ENCODE peak calls at places on chromosomes 7 and 10, in ten cellular contexts. Z, G, Q, D, S, U, V, N, L and M are unnamed samples.

GRCh38 chr10:77643795-77644468 is 6.3 kb upstream of the KCNMA1 start:
- DNase-seq in Z (no peak), G (no peak), Q (no peak), D (no peak), S (peak; percentile 51), U (no peak), V (no peak), N (peak; percentile 20), L (peak; percentile 44), M (peak; percentile 25)

GRCh38 chr10:96632974-96633373 is 46.2 kb upstream of the TM9SF3 start:
- DNase-seq in Z (no peak), G (no peak), Q (no peak), D (no peak), S (no peak), U (no peak), V (no peak), N (peak; percentile 29), L (no peak), M (no peak)

GRCh38 chr10:88908194-88908593 is 28.1 kb downstream of the STAMBPL1 start:
- DNase-seq in Z (no peak), G (no peak), Q (no peak), D (no peak), S (no peak), U (no peak), V (no peak), N (no peak), L (no peak), M (no peak)

GRCh38 chr7:127955051-127955531 is 76.1 kb downstream of the LRRC4 start:
- DNase-seq in Z (no peak), G (no peak), Q (no peak), D (no peak), S (no peak), U (no peak), V (no peak), N (no peak), L (no peak), M (no peak)

GRCh38 chr10:101285519-101286070 is 56.3 kb upstream of the LBX1 start:
- DNase-seq in Z (no peak), G (no peak), Q (no peak), D (peak; percentile 77), S (no peak), U (no peak), V (peak; percentile 74), N (peak; percentile 31), L (no peak), M (no peak)

GRCh38 chr10:118850418-118851061 is 95.8 kb upstream of the CACUL1 start:
- DNase-seq in Z (no peak), G (peak; percentile 71), Q (no peak), D (peak; percentile 32), S (no peak), U (no peak), V (peak; percentile 48), N (peak; percentile 25), L (peak; percentile 81), M (no peak)

GRCh38 chr10:97075961-97076525 is 109.7 kb downstream of the SLIT1 start:
- DNase-seq in Z (no peak), G (no peak), Q (no peak), D (no peak), S (no peak), U (no peak), V (peak; percentile 22), N (no peak), L (no peak), M (no peak)

GRCh38 chr7:155279787-155280445 is 17.8 kb upstream of the INSIG1 start:
- DNase-seq in Z (no peak), G (no peak), Q (no peak), D (no peak), S (no peak), U (no peak), V (no peak), N (no peak), L (no peak), M (no peak)

GRCh38 chr7:51019891-51020855 is 237.5 kb upstream of the GRB10 start:
- DNase-seq in Z (peak; percentile 60), G (no peak), Q (no peak), D (no peak), S (no peak), U (peak; percentile 31), V (no peak), N (no peak), L (peak; percentile 9), M (no peak)

GRCh38 chr7:129952164-129952652 is 552 bp downstream of the UBE2H start:
- DNase-seq in Z (peak; percentile 79), G (peak; percentile 11), Q (no peak), D (peak; percentile 11), S (no peak), U (no peak), V (no peak), N (no peak), L (peak; percentile 70), M (no peak)

GRCh38 chr10:113020838-113021237 is 70.8 kb downstream of the TCF7L2 start:
- DNase-seq in Z (no peak), G (no peak), Q (peak; percentile 49), D (no peak), S (no peak), U (no peak), V (peak; percentile 85), N (no peak), L (no peak), M (no peak)

GRCh38 chr7:92831716-92832622 is 4.4 kb downstream of the CDK6 start:
- DNase-seq in Z (no peak), G (no peak), Q (no peak), D (no peak), S (peak; percentile 45), U (peak; percentile 91), V (no peak), N (no peak), L (no peak), M (no peak)

GRCh38 chr10:97689637-97690036 is 2.6 kb upstream of the AVPI1 start:
- DNase-seq in Z (no peak), G (no peak), Q (no peak), D (no peak), S (peak; percentile 85), U (peak; percentile 93), V (no peak), N (no peak), L (no peak), M (peak; percentile 88)

GRCh38 chr10:28928484-28928883 is 251.2 kb downstream of the BAMBI start:
- DNase-seq in Z (no peak), G (no peak), Q (no peak), D (no peak), S (no peak), U (no peak), V (no peak), N (no peak), L (no peak), M (no peak)

GRCh38 chr7:80224416-80224815 is 89.8 kb downstream of the GNAI1 start:
- DNase-seq in Z (no peak), G (no peak), Q (no peak), D (no peak), S (no peak), U (no peak), V (no peak), N (no peak), L (no peak), M (no peak)

GRCh38 chr7:116736927-116737715 is 65.1 kb downstream of the MET start:
- DNase-seq in Z (no peak), G (no peak), Q (no peak), D (no peak), S (no peak), U (no peak), V (no peak), N (no peak), L (no peak), M (no peak)

GRCh38 chr7:123208793-123209192 is 9.0 kb upstream of the SLC13A1 start:
- DNase-seq in Z (no peak), G (no peak), Q (no peak), D (no peak), S (no peak), U (no peak), V (peak; percentile 13), N (no peak), L (no peak), M (no peak)

GRCh38 chr7:134766779-134767566 is 12.5 kb upstream of the CALD1 start:
- DNase-seq in Z (no peak), G (no peak), Q (no peak), D (no peak), S (no peak), U (no peak), V (no peak), N (no peak), L (no peak), M (no peak)

GRCh38 chr10:88152720-88153119 is 289.3 kb downstream of the PTEN start:
- DNase-seq in Z (no peak), G (peak; percentile 23), Q (no peak), D (no peak), S (peak; percentile 97), U (peak; percentile 88), V (no peak), N (no peak), L (peak; percentile 77), M (peak; percentile 85)

GRCh38 chr10:86025509-86025908 is 341.1 kb downstream of the GRID1 start:
- DNase-seq in Z (peak; percentile 14), G (no peak), Q (no peak), D (no peak), S (no peak), U (no peak), V (no peak), N (no peak), L (no peak), M (no peak)

GRCh38 chr7:43904533-43905208 is 1.7 kb downstream of the URGCP start:
- DNase-seq in Z (no peak), G (no peak), Q (no peak), D (no peak), S (no peak), U (no peak), V (no peak), N (no peak), L (no peak), M (no peak)

GRCh38 chr7:2663121-2663886 is 24.7 kb upstream of the AMZ1 start:
- DNase-seq in Z (no peak), G (no peak), Q (no peak), D (no peak), S (no peak), U (no peak), V (no peak), N (no peak), L (no peak), M (no peak)

GRCh38 chr7:111082351-111082750 is 8.6 kb upstream of the LRRN3 start:
- DNase-seq in Z (no peak), G (no peak), Q (no peak), D (no peak), S (no peak), U (peak; percentile 13), V (no peak), N (no peak), L (no peak), M (no peak)

GRCh38 chr7:101899616-101900015 is 82.2 kb downstream of the CUX1 start:
- DNase-seq in Z (no peak), G (no peak), Q (no peak), D (no peak), S (no peak), U (no peak), V (no peak), N (no peak), L (no peak), M (no peak)

GRCh38 chr7:1354661-1355567 is 104.4 kb downstream of the MICALL2 start:
- DNase-seq in Z (no peak), G (no peak), Q (no peak), D (no peak), S (no peak), U (no peak), V (no peak), N (no peak), L (no peak), M (no peak)

GRCh38 chr7:157616426-157616825 is 279.6 kb downstream of the DNAJB6 start:
- DNase-seq in Z (no peak), G (no peak), Q (no peak), D (no peak), S (no peak), U (no peak), V (no peak), N (no peak), L (no peak), M (no peak)

GRCh38 chr10:112361951-112362770 is 11.8 kb upstream of the ACSL5 start:
- DNase-seq in Z (peak; percentile 76), G (no peak), Q (no peak), D (no peak), S (no peak), U (no peak), V (no peak), N (no peak), L (no peak), M (no peak)